ENCODE peak calls at places on chromosomes 16 and 17, in seven cellular contexts. H, A, G, N, K, B and U are unnamed samples.

GRCh38 chr17:44346064-44346844 is 1.2 kb downstream of the GRN start:
- DNase-seq in H (no peak), A (no peak), B (no peak), N (no peak), G (no peak), K (no peak), U (no peak)

GRCh38 chr17:38604479-38605229 is 1.1 kb downstream of the SRCIN1 start:
- DNase-seq in A (no peak), B (no peak), H (peak; percentile 46), K (no peak), G (no peak), N (no peak), U (no peak)

GRCh38 chr17:19718613-19719364 is 2.4 kb upstream of the SLC47A2 start:
- DNase-seq in H (no peak), B (no peak), N (no peak), A (no peak), G (no peak), K (peak; percentile 18), U (no peak)

GRCh38 chr16:50977064-50977621 is 173.9 kb downstream of the SALL1 start:
- DNase-seq in K (no peak), B (no peak), A (no peak), H (no peak), G (no peak), N (no peak), U (no peak)

GRCh38 chr17:57295526-57296023 is 39.3 kb downstream of the MSI2 start:
- DNase-seq in H (no peak), G (no peak), A (no peak), N (no peak), K (peak; percentile 78), B (no peak), U (no peak)

GRCh38 chr16:56330476-56330875 is 94.9 kb downstream of the AMFR start:
- DNase-seq in K (no peak), H (no peak), N (no peak), A (no peak), B (no peak), G (no peak), U (no peak)

GRCh38 chr16:3580271-3580670 is 3.1 kb upstream of the NLRC3 start:
- DNase-seq in N (no peak), B (no peak), H (no peak), G (no peak), A (no peak), K (no peak), U (no peak)

GRCh38 chr17:30095507-30096244 is 20.9 kb upstream of the NSRP1 start:
- DNase-seq in G (no peak), H (no peak), N (no peak), B (peak; percentile 69), K (peak; percentile 80), A (no peak), U (no peak)

GRCh38 chr16:57938936-57939871 is 31.7 kb downstream of the CNGB1 start:
- DNase-seq in K (peak; percentile 79), G (no peak), A (no peak), B (peak; percentile 27), H (no peak), N (no peak), U (no peak)

GRCh38 chr17:44198721-44199552 is 747 bp downstream of the ATXN7L3 start:
- DNase-seq in G (no peak), N (peak; percentile 44), B (peak; percentile 66), H (no peak), A (peak; percentile 78), K (peak; percentile 28), U (no peak)

GRCh38 chr17:77756028-77756427 is 202.5 kb upstream of the TNRC6C start:
- DNase-seq in A (no peak), N (no peak), K (no peak), G (no peak), B (no peak), H (peak; percentile 40), U (no peak)

GRCh38 chr16:81265658-81266451 is 27.4 kb downstream of the BCO1 start:
- DNase-seq in G (no peak), H (no peak), N (no peak), K (no peak), A (no peak), B (no peak), U (no peak)

GRCh38 chr16:49462989-49463371 is 89.4 kb downstream of the C16orf78 start:
- DNase-seq in B (no peak), K (no peak), A (no peak), N (no peak), G (no peak), H (no peak), U (no peak)

GRCh38 chr17:60093694-60094093 is 15.0 kb upstream of the HEATR6 start:
- DNase-seq in K (no peak), B (no peak), N (no peak), A (no peak), G (no peak), H (no peak), U (no peak)

GRCh38 chr17:75430159-75430748 is 24.8 kb upstream of the GRB2 start:
- DNase-seq in H (no peak), B (no peak), A (no peak), K (no peak), N (no peak), G (no peak), U (no peak)

GRCh38 chr17:45338996-45339535 is 22.2 kb upstream of the MAP3K14 start:
- DNase-seq in A (no peak), B (no peak), G (no peak), N (no peak), K (no peak), H (no peak), U (no peak)